ENCODE peak calls at places on chromosomes 4 and X, in ten cellular contexts. One of them, this sample, is unnamed.

GRCh38 chr4:153643406-153644016 is 40.6 kb upstream of the TLR2 start:
- DNase-seq in right atrium auricular region: no peak
- DNase-seq in lower leg skin: no peak
- DNase-seq in fibroblast of mammary gland: peak
- DNase-seq in pancreas: no peak
- DNase-seq in Peyer's patch: no peak
- DNase-seq in epithelial cell of esophagus: peak
- DNase-seq in CD8-positive, alpha-beta memory T cell: no peak
- DNase-seq in neuronal stem cell: no peak
- DNase-seq in lung: no peak
- DNase-seq in this sample: no peak

GRCh38 chr4:113094802-113095201 is 45.3 kb downstream of the ANK2 start:
- DNase-seq in right atrium auricular region: no peak
- DNase-seq in lower leg skin: no peak
- DNase-seq in fibroblast of mammary gland: peak
- DNase-seq in pancreas: no peak
- DNase-seq in Peyer's patch: no peak
- DNase-seq in epithelial cell of esophagus: peak
- DNase-seq in CD8-positive, alpha-beta memory T cell: no peak
- DNase-seq in neuronal stem cell: no peak
- DNase-seq in lung: no peak
- DNase-seq in this sample: no peak

GRCh38 chrX:150774798-150775568 is 81.8 kb downstream of the MTMR1 start:
- DNase-seq in right atrium auricular region: peak
- DNase-seq in lower leg skin: no peak
- DNase-seq in fibroblast of mammary gland: no peak
- DNase-seq in pancreas: no peak
- DNase-seq in Peyer's patch: no peak
- DNase-seq in epithelial cell of esophagus: no peak
- DNase-seq in CD8-positive, alpha-beta memory T cell: no peak
- DNase-seq in neuronal stem cell: no peak
- DNase-seq in lung: no peak
- DNase-seq in this sample: peak

GRCh38 chrX:16882188-16882587 is 12.0 kb upstream of the RBBP7 start:
- DNase-seq in right atrium auricular region: no peak
- DNase-seq in lower leg skin: no peak
- DNase-seq in fibroblast of mammary gland: no peak
- DNase-seq in pancreas: peak
- DNase-seq in Peyer's patch: peak
- DNase-seq in epithelial cell of esophagus: peak
- DNase-seq in CD8-positive, alpha-beta memory T cell: no peak
- DNase-seq in neuronal stem cell: no peak
- DNase-seq in lung: no peak
- DNase-seq in this sample: peak

GRCh38 chr4:3707423-3708102 is 58.6 kb upstream of the ADRA2C start:
- DNase-seq in right atrium auricular region: no peak
- DNase-seq in lower leg skin: no peak
- DNase-seq in fibroblast of mammary gland: no peak
- DNase-seq in pancreas: no peak
- DNase-seq in Peyer's patch: peak
- DNase-seq in epithelial cell of esophagus: no peak
- DNase-seq in CD8-positive, alpha-beta memory T cell: no peak
- DNase-seq in neuronal stem cell: no peak
- DNase-seq in lung: no peak
- DNase-seq in this sample: no peak

GRCh38 chr4:127505203-127505602 is 127.6 kb upstream of the INTU start:
- DNase-seq in right atrium auricular region: no peak
- DNase-seq in lower leg skin: no peak
- DNase-seq in fibroblast of mammary gland: peak
- DNase-seq in pancreas: no peak
- DNase-seq in Peyer's patch: no peak
- DNase-seq in epithelial cell of esophagus: peak
- DNase-seq in CD8-positive, alpha-beta memory T cell: no peak
- DNase-seq in neuronal stem cell: no peak
- DNase-seq in lung: no peak
- DNase-seq in this sample: no peak

GRCh38 chr4:13665711-13666660 is 38.5 kb upstream of the BOD1L1 start:
- DNase-seq in right atrium auricular region: no peak
- DNase-seq in lower leg skin: no peak
- DNase-seq in fibroblast of mammary gland: peak
- DNase-seq in pancreas: no peak
- DNase-seq in Peyer's patch: no peak
- DNase-seq in epithelial cell of esophagus: peak
- DNase-seq in CD8-positive, alpha-beta memory T cell: no peak
- DNase-seq in neuronal stem cell: no peak
- DNase-seq in lung: no peak
- DNase-seq in this sample: no peak

GRCh38 chrX:48508400-48509244 is at the start of gene PORCN:
- DNase-seq in right atrium auricular region: peak
- DNase-seq in lower leg skin: peak
- DNase-seq in fibroblast of mammary gland: peak
- DNase-seq in pancreas: peak
- DNase-seq in Peyer's patch: peak
- DNase-seq in epithelial cell of esophagus: peak
- DNase-seq in CD8-positive, alpha-beta memory T cell: peak
- DNase-seq in neuronal stem cell: peak
- DNase-seq in lung: peak
- DNase-seq in this sample: peak

GRCh38 chr4:114924311-114924710 is 189.1 kb downstream of the NDST4 start:
- DNase-seq in right atrium auricular region: no peak
- DNase-seq in lower leg skin: no peak
- DNase-seq in fibroblast of mammary gland: no peak
- DNase-seq in pancreas: no peak
- DNase-seq in Peyer's patch: no peak
- DNase-seq in epithelial cell of esophagus: no peak
- DNase-seq in CD8-positive, alpha-beta memory T cell: no peak
- DNase-seq in neuronal stem cell: peak
- DNase-seq in lung: no peak
- DNase-seq in this sample: no peak

GRCh38 chr4:11625206-11625605 is 196.5 kb upstream of the HS3ST1 start:
- DNase-seq in right atrium auricular region: no peak
- DNase-seq in lower leg skin: no peak
- DNase-seq in fibroblast of mammary gland: no peak
- DNase-seq in pancreas: no peak
- DNase-seq in Peyer's patch: no peak
- DNase-seq in epithelial cell of esophagus: no peak
- DNase-seq in CD8-positive, alpha-beta memory T cell: no peak
- DNase-seq in neuronal stem cell: no peak
- DNase-seq in lung: no peak
- DNase-seq in this sample: no peak

GRCh38 chrX:69178592-69178991 is 13.3 kb upstream of the PJA1 start:
- DNase-seq in right atrium auricular region: peak
- DNase-seq in lower leg skin: no peak
- DNase-seq in fibroblast of mammary gland: no peak
- DNase-seq in pancreas: no peak
- DNase-seq in Peyer's patch: no peak
- DNase-seq in epithelial cell of esophagus: no peak
- DNase-seq in CD8-positive, alpha-beta memory T cell: no peak
- DNase-seq in neuronal stem cell: no peak
- DNase-seq in lung: no peak
- DNase-seq in this sample: no peak

GRCh38 chrX:123481908-123482873 is 250.7 kb downstream of the THOC2 start:
- DNase-seq in right atrium auricular region: no peak
- DNase-seq in lower leg skin: no peak
- DNase-seq in fibroblast of mammary gland: peak
- DNase-seq in pancreas: no peak
- DNase-seq in Peyer's patch: no peak
- DNase-seq in epithelial cell of esophagus: peak
- DNase-seq in CD8-positive, alpha-beta memory T cell: no peak
- DNase-seq in neuronal stem cell: peak
- DNase-seq in lung: no peak
- DNase-seq in this sample: no peak

GRCh38 chr4:104490096-104490769 is 4.5 kb downstream of the CXXC4 start:
- DNase-seq in right atrium auricular region: no peak
- DNase-seq in lower leg skin: no peak
- DNase-seq in fibroblast of mammary gland: no peak
- DNase-seq in pancreas: peak
- DNase-seq in Peyer's patch: peak
- DNase-seq in epithelial cell of esophagus: no peak
- DNase-seq in CD8-positive, alpha-beta memory T cell: no peak
- DNase-seq in neuronal stem cell: no peak
- DNase-seq in lung: no peak
- DNase-seq in this sample: peak
- H3K4me3 ChIP-seq in right atrium auricular region: peak
- H3K4me3 ChIP-seq in lower leg skin: no peak
- H3K4me3 ChIP-seq in fibroblast of mammary gland: no peak
- H3K4me3 ChIP-seq in pancreas: peak
- H3K4me3 ChIP-seq in Peyer's patch: peak
- H3K4me3 ChIP-seq in epithelial cell of esophagus: no peak
- H3K4me3 ChIP-seq in CD8-positive, alpha-beta memory T cell: peak
- H3K4me3 ChIP-seq in neuronal stem cell: peak
- H3K4me3 ChIP-seq in lung: no peak
- H3K4me3 ChIP-seq in this sample: peak

GRCh38 chr4:146639414-146639814 is 721 bp downstream of the POU4F2 start:
- DNase-seq in right atrium auricular region: no peak
- DNase-seq in lower leg skin: no peak
- DNase-seq in fibroblast of mammary gland: no peak
- DNase-seq in pancreas: no peak
- DNase-seq in Peyer's patch: no peak
- DNase-seq in epithelial cell of esophagus: no peak
- DNase-seq in CD8-positive, alpha-beta memory T cell: no peak
- DNase-seq in neuronal stem cell: no peak
- DNase-seq in lung: no peak
- DNase-seq in this sample: no peak

GRCh38 chr4:146640459-146641061 is 1.9 kb downstream of the POU4F2 start:
- DNase-seq in right atrium auricular region: no peak
- DNase-seq in lower leg skin: no peak
- DNase-seq in fibroblast of mammary gland: no peak
- DNase-seq in pancreas: no peak
- DNase-seq in Peyer's patch: no peak
- DNase-seq in epithelial cell of esophagus: no peak
- DNase-seq in CD8-positive, alpha-beta memory T cell: no peak
- DNase-seq in neuronal stem cell: no peak
- DNase-seq in lung: no peak
- DNase-seq in this sample: no peak

GRCh38 chr4:146638801-146639351 is at the start of gene POU4F2:
- DNase-seq in right atrium auricular region: no peak
- DNase-seq in lower leg skin: no peak
- DNase-seq in fibroblast of mammary gland: peak
- DNase-seq in pancreas: no peak
- DNase-seq in Peyer's patch: no peak
- DNase-seq in epithelial cell of esophagus: peak
- DNase-seq in CD8-positive, alpha-beta memory T cell: no peak
- DNase-seq in neuronal stem cell: no peak
- DNase-seq in lung: no peak
- DNase-seq in this sample: no peak

GRCh38 chr4:146640021-146640425 is 1.3 kb downstream of the POU4F2 start:
- DNase-seq in right atrium auricular region: no peak
- DNase-seq in lower leg skin: no peak
- DNase-seq in fibroblast of mammary gland: no peak
- DNase-seq in pancreas: no peak
- DNase-seq in Peyer's patch: no peak
- DNase-seq in epithelial cell of esophagus: no peak
- DNase-seq in CD8-positive, alpha-beta memory T cell: no peak
- DNase-seq in neuronal stem cell: no peak
- DNase-seq in lung: no peak
- DNase-seq in this sample: no peak

DNA sequence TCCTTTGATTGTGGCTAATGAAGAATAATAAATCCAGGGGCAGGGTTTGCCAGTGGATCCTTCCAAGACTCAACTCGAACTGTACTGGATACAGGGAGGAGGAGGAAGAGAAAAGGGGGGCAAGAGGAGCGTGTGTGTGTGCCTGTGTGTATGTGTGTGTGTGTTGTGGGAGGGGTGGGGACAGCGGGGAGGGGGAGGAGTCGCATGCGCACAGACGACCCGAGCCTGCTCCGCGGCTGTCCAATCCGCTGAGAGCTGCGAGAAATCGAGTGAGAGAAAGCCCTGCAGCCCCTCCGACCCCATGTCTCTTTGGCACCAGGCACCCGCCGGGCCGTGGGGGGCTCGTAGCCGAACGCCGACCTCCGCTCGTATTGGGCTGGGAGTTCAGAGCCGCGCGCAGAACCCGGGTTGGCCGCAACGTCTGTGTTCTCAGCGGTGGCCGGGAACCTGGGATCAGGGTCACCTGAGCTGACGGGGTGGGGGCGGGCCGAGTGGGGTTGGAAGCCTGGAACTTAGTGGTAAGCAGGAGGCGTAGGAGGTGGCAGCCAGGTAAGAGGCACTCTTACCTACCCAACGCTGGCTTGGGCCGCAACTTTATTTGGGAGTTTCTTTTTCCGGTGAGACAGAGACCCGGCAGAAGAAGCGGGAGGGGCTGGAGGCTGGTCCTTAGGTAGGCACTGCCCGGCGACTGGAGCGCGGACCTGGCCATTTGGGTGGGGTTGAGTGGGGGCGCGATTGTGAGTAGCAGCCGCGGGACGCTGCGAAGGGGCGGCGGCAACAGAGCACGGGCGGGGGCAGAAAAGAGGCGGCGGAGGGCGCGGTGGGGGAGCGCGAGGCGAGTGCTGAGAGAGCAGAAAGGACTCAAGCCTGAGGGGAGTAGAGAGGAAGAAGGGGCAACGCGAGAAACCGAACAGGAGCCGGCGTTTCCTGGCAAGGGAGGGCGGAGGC is 566 bp upstream of the POU4F2 start:
- DNase-seq in right atrium auricular region: no peak
- DNase-seq in lower leg skin: no peak
- DNase-seq in fibroblast of mammary gland: no peak
- DNase-seq in pancreas: no peak
- DNase-seq in Peyer's patch: no peak
- DNase-seq in epithelial cell of esophagus: no peak
- DNase-seq in CD8-positive, alpha-beta memory T cell: no peak
- DNase-seq in neuronal stem cell: no peak
- DNase-seq in lung: no peak
- DNase-seq in this sample: no peak
- H3K4me3 ChIP-seq in right atrium auricular region: peak
- H3K4me3 ChIP-seq in lower leg skin: no peak
- H3K4me3 ChIP-seq in fibroblast of mammary gland: no peak
- H3K4me3 ChIP-seq in pancreas: no peak
- H3K4me3 ChIP-seq in Peyer's patch: no peak
- H3K4me3 ChIP-seq in epithelial cell of esophagus: no peak
- H3K4me3 ChIP-seq in CD8-positive, alpha-beta memory T cell: no peak
- H3K4me3 ChIP-seq in neuronal stem cell: peak
- H3K4me3 ChIP-seq in lung: no peak
- H3K4me3 ChIP-seq in this sample: no peak

DNA sequence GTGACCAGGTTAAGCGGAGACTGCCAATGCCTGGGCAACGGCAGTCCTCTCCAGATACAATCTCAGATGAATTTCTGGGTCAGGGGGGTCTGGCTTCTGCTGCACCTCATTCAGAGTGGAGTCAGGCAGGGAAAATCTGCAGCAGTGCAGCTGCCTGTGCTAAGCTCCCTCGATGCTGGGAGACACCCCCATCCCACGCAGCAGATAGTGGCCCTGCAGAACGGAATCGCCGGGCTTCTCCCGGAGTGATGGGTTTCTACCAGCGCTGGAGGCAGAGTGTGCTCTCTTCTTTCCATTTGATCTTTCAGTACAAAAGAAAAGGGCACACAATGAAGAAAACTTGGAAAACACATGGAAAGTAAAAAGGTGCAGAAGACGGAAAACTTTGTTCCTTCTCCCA is 5.2 kb downstream of the ABLIM2 start:
- DNase-seq in right atrium auricular region: no peak
- DNase-seq in lower leg skin: no peak
- DNase-seq in fibroblast of mammary gland: no peak
- DNase-seq in pancreas: peak
- DNase-seq in Peyer's patch: no peak
- DNase-seq in epithelial cell of esophagus: no peak
- DNase-seq in CD8-positive, alpha-beta memory T cell: no peak
- DNase-seq in neuronal stem cell: no peak
- DNase-seq in lung: no peak
- DNase-seq in this sample: no peak
- H3K4me3 ChIP-seq in right atrium auricular region: no peak
- H3K4me3 ChIP-seq in lower leg skin: no peak
- H3K4me3 ChIP-seq in fibroblast of mammary gland: no peak
- H3K4me3 ChIP-seq in pancreas: no peak
- H3K4me3 ChIP-seq in Peyer's patch: no peak
- H3K4me3 ChIP-seq in epithelial cell of esophagus: no peak
- H3K4me3 ChIP-seq in CD8-positive, alpha-beta memory T cell: no peak
- H3K4me3 ChIP-seq in neuronal stem cell: no peak
- H3K4me3 ChIP-seq in lung: no peak
- H3K4me3 ChIP-seq in this sample: no peak

GRCh38 chrX:154429708-154430107 is 1.2 kb downstream of the ATP6AP1 start:
- DNase-seq in right atrium auricular region: no peak
- DNase-seq in lower leg skin: no peak
- DNase-seq in fibroblast of mammary gland: no peak
- DNase-seq in pancreas: no peak
- DNase-seq in Peyer's patch: no peak
- DNase-seq in epithelial cell of esophagus: no peak
- DNase-seq in CD8-positive, alpha-beta memory T cell: no peak
- DNase-seq in neuronal stem cell: no peak
- DNase-seq in lung: no peak
- DNase-seq in this sample: no peak
- H3K4me3 ChIP-seq in right atrium auricular region: peak
- H3K4me3 ChIP-seq in lower leg skin: no peak
- H3K4me3 ChIP-seq in fibroblast of mammary gland: peak
- H3K4me3 ChIP-seq in pancreas: no peak
- H3K4me3 ChIP-seq in Peyer's patch: peak
- H3K4me3 ChIP-seq in epithelial cell of esophagus: peak
- H3K4me3 ChIP-seq in CD8-positive, alpha-beta memory T cell: no peak
- H3K4me3 ChIP-seq in neuronal stem cell: no peak
- H3K4me3 ChIP-seq in lung: peak
- H3K4me3 ChIP-seq in this sample: no peak